ENCODE peak calls at places on chromosomes 2 and 18, in nine cellular contexts. G is pancreas, B is uterus, H is fibroblast of pulmonary artery, Y is kidney, T is suprapubic skin, Z is body of pancreas, D is lower lobe of right lung, K is fibroblast of lung. E is an unnamed sample.

GRCh38 chr2:113200736-113201490 is 27.1 kb downstream of the PSD4 start:
- DNase-seq in G (no peak), B (no peak), H (no peak), Y (no peak), T (no peak), Z (no peak), D (no peak), K (no peak), E (no peak)

GRCh38 chr2:168310580-168310979 is 63.2 kb upstream of the STK39 start:
- DNase-seq in G (no peak), B (no peak), H (no peak), Y (no peak), T (no peak), Z (no peak), D (no peak), K (no peak), E (no peak)

GRCh38 chr2:162291748-162292147 is 26.7 kb downstream of the IFIH1 start:
- DNase-seq in G (no peak), B (no peak), H (no peak), Y (no peak), T (no peak), Z (no peak), D (no peak), K (no peak), E (peak)

GRCh38 chr2:176129013-176129796 is at the start of gene HOXD8:
- DNase-seq in G (no peak), B (peak), H (peak), Y (peak), T (no peak), Z (no peak), D (no peak), K (peak), E (no peak)

GRCh38 chr18:31274915-31275314 is 43.0 kb upstream of the DSG1 start:
- DNase-seq in G (peak), B (no peak), H (peak), Y (no peak), T (no peak), Z (peak), D (peak), K (peak), E (peak)

GRCh38 chr18:386950-387349 is 113.6 kb downstream of the COLEC12 start:
- DNase-seq in G (no peak), B (no peak), H (no peak), Y (no peak), T (no peak), Z (no peak), D (no peak), K (no peak), E (peak)

GRCh38 chr2:106117347-106117746 is 76.8 kb downstream of the UXS1 start:
- DNase-seq in G (no peak), B (no peak), H (no peak), Y (no peak), T (no peak), Z (no peak), D (no peak), K (no peak), E (no peak)

GRCh38 chr2:86518498-86518897 is 44.7 kb downstream of the CHMP3 start:
- DNase-seq in G (no peak), B (no peak), H (peak), Y (no peak), T (no peak), Z (peak), D (no peak), K (no peak), E (no peak)

GRCh38 chr2:192190474-192190873 is 4.3 kb downstream of the TMEFF2 start:
- DNase-seq in G (no peak), B (no peak), H (peak), Y (no peak), T (no peak), Z (no peak), D (no peak), K (peak), E (no peak)

GRCh38 chr2:201275991-201276390 is 15.7 kb downstream of the CASP8 start:
- DNase-seq in G (no peak), B (no peak), H (no peak), Y (no peak), T (no peak), Z (no peak), D (no peak), K (no peak), E (no peak)

GRCh38 chr2:120793682-120794403 is 58.2 kb downstream of the GLI2 start:
- DNase-seq in G (no peak), B (no peak), H (peak), Y (no peak), T (no peak), Z (no peak), D (no peak), K (peak), E (no peak)

GRCh38 chr2:101699939-101700442 is 2.5 kb downstream of the MAP4K4 start:
- DNase-seq in G (no peak), B (no peak), H (peak), Y (no peak), T (no peak), Z (no peak), D (no peak), K (peak), E (no peak)

GRCh38 chr18:77067315-77068061 is 65.1 kb downstream of the MBP start:
- DNase-seq in G (no peak), B (peak), H (peak), Y (no peak), T (no peak), Z (no peak), D (peak), K (peak), E (no peak)

GRCh38 chr18:52582516-52582915 is 242.5 kb downstream of the DCC start:
- DNase-seq in G (no peak), B (no peak), H (no peak), Y (no peak), T (no peak), Z (no peak), D (no peak), K (no peak), E (no peak)

GRCh38 chr2:202009019-202009481 is 24.6 kb upstream of the FZD7 start:
- DNase-seq in G (no peak), B (no peak), H (no peak), Y (peak), T (no peak), Z (no peak), D (no peak), K (peak), E (no peak)

GRCh38 chr18:11767935-11768334 is 78.9 kb downstream of the GNAL start:
- DNase-seq in G (no peak), B (no peak), H (peak), Y (no peak), T (no peak), Z (no peak), D (no peak), K (peak), E (no peak)

GRCh38 chr2:129761569-129762021 is 217.9 kb upstream of the RAB6C start:
- DNase-seq in G (no peak), B (no peak), H (no peak), Y (no peak), T (peak), Z (no peak), D (no peak), K (no peak), E (no peak)

GRCh38 chr2:232008907-232009638 is 47.6 kb downstream of the DIS3L2 start:
- DNase-seq in G (no peak), B (no peak), H (no peak), Y (no peak), T (no peak), Z (no peak), D (no peak), K (peak), E (no peak)

GRCh38 chr2:182077451-182078142 is 91.9 kb downstream of the PPP1R1C start:
- DNase-seq in G (peak), B (peak), H (peak), Y (no peak), T (no peak), Z (peak), D (no peak), K (peak), E (peak)

GRCh38 chr2:187916799-187917198 is 362.6 kb upstream of the TFPI start:
- DNase-seq in G (no peak), B (no peak), H (no peak), Y (no peak), T (no peak), Z (no peak), D (no peak), K (no peak), E (no peak)

GRCh38 chr2:105746177-105747080 is 1.7 kb downstream of the NCK2 start:
- DNase-seq in G (peak), B (peak), H (no peak), Y (peak), T (peak), Z (peak), D (peak), K (no peak), E (no peak)

GRCh38 chr18:2980607-2980923 is 32.4 kb downstream of the LPIN2 start:
- DNase-seq in G (no peak), B (no peak), H (no peak), Y (no peak), T (no peak), Z (no peak), D (no peak), K (no peak), E (no peak)

GRCh38 chr18:2978626-2979025 is 34.3 kb downstream of the LPIN2 start:
- DNase-seq in G (no peak), B (no peak), H (peak), Y (no peak), T (no peak), Z (no peak), D (no peak), K (peak), E (no peak)

GRCh38 chr18:2981212-2981728 is 31.7 kb downstream of the LPIN2 start:
- DNase-seq in G (no peak), B (no peak), H (peak), Y (no peak), T (no peak), Z (no peak), D (no peak), K (peak), E (peak)

GRCh38 chr18:2979027-2979570 is 33.8 kb downstream of the LPIN2 start:
- DNase-seq in G (peak), B (no peak), H (peak), Y (no peak), T (no peak), Z (peak), D (no peak), K (peak), E (peak)

GRCh38 chr18:2979871-2980606 is 32.9 kb downstream of the LPIN2 start:
- DNase-seq in G (no peak), B (no peak), H (peak), Y (peak), T (no peak), Z (no peak), D (peak), K (no peak), E (no peak)
- H3K4me3 ChIP-seq in G (no peak), B (no peak), H (no peak), Y (peak), T (no peak), Z (no peak), D (peak), K (no peak), E (no peak)

GRCh38 chr18:59792353-59792752 is 95.1 kb upstream of the CCBE1 start:
- DNase-seq in G (no peak), B (no peak), H (no peak), Y (no peak), T (no peak), Z (no peak), D (no peak), K (no peak), E (peak)
- TF ChIP-seq CTCF in G (no peak), B (no peak), H (no peak), Y (no peak), T (no peak), Z (no peak), D (no peak), K (no peak), E (no peak)

GRCh38 chr18:9741821-9742541 is 33.9 kb downstream of the RAB31 start:
- DNase-seq in G (no peak), B (no peak), H (peak), Y (no peak), T (no peak), Z (no peak), D (no peak), K (no peak), E (no peak)

GRCh38 chr18:9743200-9744016 is 35.3 kb downstream of the RAB31 start:
- DNase-seq in G (no peak), B (no peak), H (peak), Y (peak), T (no peak), Z (peak), D (no peak), K (peak), E (no peak)

GRCh38 chr18:9740076-9740475 is 32.0 kb downstream of the RAB31 start:
- DNase-seq in G (no peak), B (no peak), H (no peak), Y (no peak), T (no peak), Z (no peak), D (no peak), K (no peak), E (no peak)

GRCh38 chr18:9741461-9741820 is 33.3 kb downstream of the RAB31 start:
- DNase-seq in G (no peak), B (no peak), H (no peak), Y (no peak), T (no peak), Z (no peak), D (no peak), K (no peak), E (no peak)

GRCh38 chr18:9742588-9743131 is 34.6 kb downstream of the RAB31 start:
- DNase-seq in G (no peak), B (no peak), H (peak), Y (no peak), T (no peak), Z (no peak), D (no peak), K (peak), E (no peak)
- H3K4me3 ChIP-seq in G (no peak), B (no peak), H (peak), Y (peak), T (peak), Z (no peak), D (peak), K (no peak), E (no peak)

DNA sequence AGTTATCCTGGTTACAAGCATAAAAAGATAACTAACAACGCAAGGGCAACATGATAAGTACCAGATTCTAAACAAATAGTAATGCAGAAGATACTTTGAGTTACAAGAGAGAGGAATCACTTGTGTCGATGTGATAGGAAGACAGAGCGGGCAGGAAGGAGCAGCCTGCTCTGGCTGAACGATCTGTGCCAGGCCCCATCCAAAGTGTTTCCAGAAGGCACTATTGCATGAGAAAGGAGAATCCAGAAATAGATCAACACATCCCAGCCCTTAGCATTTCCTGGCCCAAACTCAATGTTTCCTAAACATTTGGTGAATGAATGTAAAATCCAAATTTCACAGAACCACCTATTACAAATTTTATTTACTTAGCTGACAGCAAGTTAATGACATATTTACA is 257.2 kb downstream of the TXNL1 start:
- DNase-seq in G (no peak), B (no peak), H (no peak), Y (no peak), T (no peak), Z (no peak), D (no peak), K (no peak), E (no peak)
- TF ChIP-seq CTCF in G (no peak), B (no peak), H (no peak), Y (no peak), T (no peak), Z (no peak), D (no peak), K (no peak), E (no peak)

DNA sequence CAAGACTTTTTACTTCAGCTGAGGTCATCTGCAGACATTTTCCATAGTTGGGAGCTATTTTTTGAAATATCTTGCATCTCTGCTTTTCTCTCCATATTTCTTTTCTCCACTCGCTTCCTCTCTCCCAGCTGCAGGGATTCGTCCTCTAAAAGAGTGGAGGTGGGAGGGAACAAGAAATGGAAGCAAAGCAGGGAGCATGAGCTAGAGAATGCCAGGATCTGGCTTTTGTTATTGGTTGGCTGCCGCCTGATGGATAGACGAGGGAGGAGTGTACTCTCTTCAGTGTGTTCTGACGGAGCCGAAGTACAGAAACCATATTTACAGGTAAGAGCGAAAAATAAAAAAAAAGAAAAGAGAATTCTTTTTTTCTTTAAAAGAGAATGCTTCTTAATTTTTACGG is at the start of gene CSRNP3:
- DNase-seq in G (peak), B (peak), H (peak), Y (no peak), T (no peak), Z (peak), D (no peak), K (peak), E (peak)
- H3K4me3 ChIP-seq in G (peak), B (peak), H (peak), Y (peak), T (peak), Z (no peak), D (peak), K (peak), E (peak)

GRCh38 chr2:219002395-219003266 is 9.4 kb upstream of the CRYBA2 start:
- DNase-seq in G (peak), B (no peak), H (peak), Y (peak), T (no peak), Z (peak), D (peak), K (peak), E (no peak)
- TF ChIP-seq CTCF in G (peak), B (peak), H (peak), Y (peak), T (no peak), Z (peak), D (peak), K (peak), E (peak)

DNA sequence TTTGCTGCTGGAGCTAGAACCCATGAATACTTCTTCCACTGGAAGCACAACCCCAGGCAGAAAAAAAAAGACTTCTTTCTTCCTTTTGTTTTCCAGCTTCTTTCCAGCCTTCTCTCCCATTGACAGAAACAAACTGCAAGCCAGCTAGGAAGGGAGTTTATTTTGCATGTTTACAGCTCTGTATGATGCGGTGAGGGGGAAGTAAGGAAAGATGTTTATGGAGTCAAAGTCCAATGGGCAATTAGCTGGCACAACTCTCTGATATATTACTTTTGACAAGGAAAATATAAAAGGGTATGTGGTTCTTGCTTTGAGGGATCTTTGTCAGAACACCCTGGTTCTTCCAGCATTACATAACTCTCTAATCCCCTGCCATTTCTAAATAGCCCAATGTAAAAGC is 9.4 kb upstream of the NMS start:
- DNase-seq in G (no peak), B (no peak), H (no peak), Y (no peak), T (no peak), Z (no peak), D (no peak), K (no peak), E (no peak)
- H3K4me3 ChIP-seq in G (no peak), B (no peak), H (no peak), Y (no peak), T (no peak), Z (no peak), D (no peak), K (no peak), E (no peak)

GRCh38 chr2:207458582-207458981 is 71.2 kb upstream of the CREB1 start:
- DNase-seq in G (no peak), B (no peak), H (no peak), Y (no peak), T (no peak), Z (no peak), D (no peak), K (no peak), E (no peak)
- TF ChIP-seq CTCF in G (no peak), B (no peak), H (no peak), Y (no peak), T (no peak), Z (no peak), D (no peak), K (no peak), E (peak)

GRCh38 chr2:218781691-218782528 is at the start of gene CYP27A1:
- DNase-seq in G (peak), B (peak), H (peak), Y (peak), T (peak), Z (peak), D (peak), K (peak), E (no peak)

GRCh38 chr2:218780026-218780425 is 1.9 kb upstream of the CYP27A1 start:
- DNase-seq in G (no peak), B (no peak), H (no peak), Y (no peak), T (no peak), Z (no peak), D (no peak), K (no peak), E (no peak)

GRCh38 chr2:218783612-218784169 is 1.7 kb downstream of the CYP27A1 start:
- DNase-seq in G (no peak), B (no peak), H (no peak), Y (no peak), T (no peak), Z (no peak), D (no peak), K (no peak), E (no peak)

GRCh38 chr2:218780851-218781690 is 876 bp upstream of the CYP27A1 start:
- DNase-seq in G (no peak), B (no peak), H (no peak), Y (no peak), T (no peak), Z (no peak), D (no peak), K (no peak), E (no peak)

DNA sequence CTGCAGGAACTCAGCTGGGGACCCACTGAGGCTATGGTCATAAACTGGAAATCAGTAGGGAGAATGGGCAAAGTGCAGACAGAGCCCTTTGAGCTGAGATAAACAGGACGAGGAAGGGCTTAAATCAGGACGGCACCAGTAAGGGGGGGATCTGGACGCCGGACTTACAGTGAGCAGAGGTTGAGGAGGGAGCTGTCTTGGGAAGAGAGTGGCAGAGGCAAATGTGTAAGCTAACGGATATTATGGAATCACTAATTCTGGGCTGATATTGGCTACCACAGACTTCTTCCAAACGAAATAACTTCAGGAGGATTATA is 540 bp downstream of the CYP27A1 start:
- DNase-seq in G (no peak), B (no peak), H (no peak), Y (no peak), T (no peak), Z (peak), D (no peak), K (no peak), E (no peak)
- H3K4me3 ChIP-seq in G (peak), B (peak), H (peak), Y (peak), T (peak), Z (peak), D (peak), K (peak), E (no peak)

E was measured in LNCaP clone FGC.